ENCODE peak calls at places on chromosomes 4 and X, in six cellular contexts. D is epithelial cell of esophagus, G is BE2C, W is pancreas, F is neural crest cell, M is activated B cell treated with CpG ODN at 0.5 μM for 24 hours. V is an unnamed sample.
A peak's percentile ranks its signal among the peaks of the same experiment; 100 is the strongest.

GRCh38 chr4:85968945-85969830 is 390.7 kb downstream of the MAPK10 start:
- DNase-seq in D (peak; percentile 54), G (no peak), W (no peak), F (no peak), M (no peak), V (no peak)

GRCh38 chr4:98712607-98713006 is 54.2 kb upstream of the TSPAN5 start:
- DNase-seq in D (no peak), G (no peak), W (no peak), F (no peak), M (no peak), V (no peak)

GRCh38 chr4:94660614-94661013 is 97.1 kb upstream of the BMPR1B start:
- DNase-seq in D (no peak), G (no peak), W (no peak), F (no peak), M (no peak), V (no peak)

GRCh38 chr4:99013884-99014523 is 18.5 kb downstream of the METAP1 start:
- DNase-seq in D (no peak), G (no peak), W (no peak), F (no peak), M (no peak), V (no peak)

GRCh38 chr4:189367832-189368231 is 572.8 kb upstream of the FRG1 start:
- DNase-seq in D (no peak), G (no peak), W (no peak), F (no peak), M (no peak), V (no peak)

GRCh38 chr4:48991357-48991756 is 5.3 kb downstream of the CWH43 start:
- DNase-seq in D (peak; percentile 69), G (no peak), W (no peak), F (no peak), M (no peak), V (no peak)

GRCh38 chr4:93144644-93145043 is 683.9 kb upstream of the ATOH1 start:
- DNase-seq in D (no peak), G (no peak), W (no peak), F (no peak), M (no peak), V (no peak)

GRCh38 chr4:138412847-138413246 is 170.7 kb upstream of the SLC7A11 start:
- DNase-seq in D (no peak), G (no peak), W (no peak), F (no peak), M (no peak), V (no peak)

GRCh38 chr4:10212400-10212799 is 95.8 kb upstream of the WDR1 start:
- DNase-seq in D (peak; percentile 74), G (no peak), W (no peak), F (no peak), M (no peak), V (no peak)

GRCh38 chr4:91330555-91331137 is 973.1 kb upstream of the GRID2 start:
- DNase-seq in D (peak; percentile 50), G (no peak), W (no peak), F (no peak), M (no peak), V (no peak)

GRCh38 chrX:3216581-3216980 is 129.9 kb downstream of the MXRA5 start:
- DNase-seq in D (no peak), G (no peak), W (no peak), F (no peak), M (no peak), V (no peak)

GRCh38 chr4:65658117-65658516 is 12.2 kb downstream of the EPHA5 start:
- DNase-seq in D (no peak), G (no peak), W (no peak), F (no peak), M (no peak), V (no peak)

GRCh38 chrX:63350551-63350950 is 581 bp downstream of the SPIN4 start:
- DNase-seq in D (peak; percentile 30), G (peak; percentile 21), W (peak; percentile 3), F (no peak), M (peak; percentile 15), V (no peak)

GRCh38 chrX:28099166-28099565 is 117.9 kb upstream of the DCAF8L1 start:
- DNase-seq in D (no peak), G (no peak), W (no peak), F (no peak), M (no peak), V (no peak)

GRCh38 chr4:25807101-25807728 is 55.6 kb downstream of the SEL1L3 start:
- DNase-seq in D (no peak), G (no peak), W (no peak), F (no peak), M (no peak), V (no peak)

GRCh38 chr4:168854216-168854921 is 155.7 kb downstream of the CBR4 start:
- DNase-seq in D (no peak), G (no peak), W (no peak), F (no peak), M (no peak), V (no peak)

GRCh38 chrX:41381685-41382084 is 47.7 kb downstream of the DDX3X start:
- DNase-seq in D (peak; percentile 80), G (peak; percentile 68), W (no peak), F (peak; percentile 4), M (no peak), V (peak; percentile 27)

GRCh38 chr4:2789801-2790582 is 2.9 kb upstream of the SH3BP2 start:
- DNase-seq in D (no peak), G (no peak), W (no peak), F (no peak), M (no peak), V (no peak)

GRCh38 chr4:108010167-108010566 is 20.5 kb downstream of the HADH start:
- DNase-seq in D (peak; percentile 69), G (no peak), W (no peak), F (no peak), M (no peak), V (no peak)

GRCh38 chr4:85831647-85832046 is 356.7 kb downstream of the ARHGAP24 start:
- DNase-seq in D (no peak), G (no peak), W (no peak), F (no peak), M (no peak), V (no peak)

GRCh38 chr4:175705407-175705806 is 106.7 kb downstream of the GPM6A start:
- DNase-seq in D (no peak), G (peak; percentile 20), W (peak; percentile 2), F (peak; percentile 39), M (no peak), V (no peak)

DNA sequence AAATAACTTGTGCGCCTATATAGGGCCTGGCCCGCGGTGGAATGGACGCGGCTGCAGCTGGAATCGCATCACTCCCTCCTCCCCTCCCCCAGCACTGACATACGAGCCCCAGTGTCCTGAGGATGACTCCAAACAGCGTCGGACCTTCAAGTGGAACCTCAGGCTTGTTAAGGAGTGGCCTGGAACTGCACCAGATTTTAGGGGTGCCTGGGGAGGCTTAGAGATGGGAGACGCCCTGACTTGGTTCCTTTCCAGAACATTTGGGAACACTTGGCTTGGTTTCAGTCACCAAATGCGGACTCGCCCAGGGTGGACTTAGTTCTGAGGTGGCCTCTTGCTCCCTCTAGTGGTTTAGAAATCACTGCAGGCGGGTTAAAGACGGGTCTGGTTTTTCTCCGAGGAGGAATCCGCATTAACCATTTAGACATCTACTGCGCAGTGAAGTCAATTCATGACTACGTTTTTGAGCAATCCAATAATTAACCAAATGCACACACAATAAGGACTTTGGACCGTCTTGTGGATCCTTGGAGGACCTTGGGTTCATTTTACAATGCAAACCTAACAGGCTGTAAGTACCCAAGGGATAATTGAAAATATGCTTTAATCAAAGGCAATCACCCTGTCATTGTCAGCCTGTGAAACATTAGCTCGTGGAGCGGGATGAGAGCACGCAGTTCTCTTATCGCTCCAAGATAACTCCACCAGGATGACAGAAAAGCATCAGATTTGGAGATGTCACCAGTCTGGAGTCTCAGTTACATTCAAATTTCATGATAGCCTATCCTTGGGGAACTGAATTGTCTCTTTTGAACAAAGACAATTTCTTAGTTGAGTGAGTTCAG is 11.2 kb upstream of the PDGFRA start:
- DNase-seq in D (peak; percentile 80), G (peak; percentile 79), W (peak; percentile 53), F (peak; percentile 70), M (peak; percentile 27), V (peak; percentile 90)
- TF ChIP-seq CTCF in D (peak; percentile 94), G (peak; percentile 97), W (peak; percentile 86), F (peak; percentile 95), M (no peak), V (peak; percentile 87)

GRCh38 chrX:30060718-30061117 is 154.6 kb upstream of the MAGEB2 start:
- DNase-seq in D (peak; percentile 4), G (no peak), W (no peak), F (no peak), M (no peak), V (no peak)
- TF ChIP-seq CTCF in D (peak; percentile 42), G (no peak), W (no peak), F (peak; percentile 70), M (no peak), V (peak; percentile 34)

GRCh38 chr4:68873218-68873502 is 57.4 kb downstream of the UGT2B10 start:
- DNase-seq in D (no peak), G (no peak), W (no peak), F (no peak), M (no peak), V (no peak)
- TF ChIP-seq CTCF in D (no peak), G (no peak), W (no peak), F (no peak), M (no peak), V (no peak)

DNA sequence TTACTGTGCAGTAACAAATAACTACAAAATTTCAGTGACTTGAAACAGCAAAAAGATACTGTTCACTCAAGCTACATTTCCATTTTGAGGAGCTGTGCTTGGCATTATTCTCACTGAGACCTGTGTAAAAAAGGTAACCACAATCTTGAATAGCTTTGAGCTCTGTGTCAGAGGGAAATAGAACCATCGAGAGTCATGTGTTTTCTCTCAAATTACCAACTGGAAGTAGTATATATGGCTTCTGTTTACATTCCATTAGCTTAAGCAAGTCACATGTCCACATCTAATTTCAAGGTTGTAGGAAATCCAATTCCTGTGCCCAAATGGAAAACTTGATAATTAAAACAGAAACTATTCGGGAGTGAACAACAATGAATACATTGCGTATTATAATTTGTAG is 82.9 kb upstream of the BANK1 start:
- DNase-seq in D (no peak), G (no peak), W (no peak), F (no peak), M (no peak), V (no peak)
- TF ChIP-seq CTCF in D (no peak), G (no peak), W (no peak), F (no peak), M (no peak), V (no peak)

GRCh38 chr4:55136634-55137033 is 11.2 kb upstream of the KDR start:
- DNase-seq in D (no peak), G (no peak), W (no peak), F (no peak), M (no peak), V (no peak)
- TF ChIP-seq CTCF in D (no peak), G (no peak), W (no peak), F (no peak), M (no peak), V (no peak)

DNA sequence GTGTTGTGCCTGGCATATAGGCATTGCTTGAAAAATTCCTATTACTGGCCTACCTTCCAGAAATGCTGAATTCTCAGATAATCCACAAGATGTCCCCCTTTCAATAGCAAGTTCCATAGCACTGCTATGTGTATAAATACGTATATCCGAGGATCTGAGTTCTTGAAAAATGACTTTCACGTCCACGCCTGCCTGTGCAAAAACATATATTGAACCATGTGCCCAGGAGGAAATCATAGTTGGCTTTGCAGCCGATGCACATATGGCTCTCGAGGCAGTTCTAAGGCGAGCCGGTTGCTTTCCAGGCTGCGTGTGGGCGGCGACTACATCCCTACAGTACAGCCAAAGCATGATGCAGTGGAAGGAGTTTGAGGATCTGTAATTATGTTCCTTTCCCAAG is 55.4 kb upstream of the ESX1 start:
- DNase-seq in D (peak; percentile 37), G (no peak), W (no peak), F (no peak), M (no peak), V (peak; percentile 14)
- TF ChIP-seq CTCF in D (peak; percentile 40), G (peak; percentile 15), W (no peak), F (peak; percentile 43), M (no peak), V (peak; percentile 46)

GRCh38 chrX:19912-20571 is 261.1 kb upstream of the PLCXD1 start:
- DNase-seq in D (peak; percentile 5), G (peak; percentile 21), W (no peak), F (no peak), M (no peak), V (no peak)
- TF ChIP-seq CTCF in D (no peak), G (no peak), W (no peak), F (no peak), M (no peak), V (no peak)